ENCODE peak calls at places on chromosome 15, in five cellular contexts. One of them, this sample, is unnamed.

GRCh38 chr15:35514759-35515158 is 31.2 kb downstream of the DPH6 start:
- DNase-seq in HT-29: no peak
- DNase-seq in stimulated activated CD4-positive, alpha-beta T cell treated with anti-CD3 and anti-CD28 coated beads, Interleukin-1b, Interleukin-23, amount 100 ng/mL, for 24 hours: no peak
- DNase-seq in RKO: no peak
- DNase-seq in fibroblast of lung: no peak
- DNase-seq in this sample: peak

GRCh38 chr15:66838671-66839239 is 136.7 kb downstream of the SMAD6 start:
- DNase-seq in HT-29: peak
- DNase-seq in stimulated activated CD4-positive, alpha-beta T cell treated with anti-CD3 and anti-CD28 coated beads, Interleukin-1b, Interleukin-23, amount 100 ng/mL, for 24 hours: no peak
- DNase-seq in fibroblast of lung: peak
- DNase-seq in RKO: peak
- DNase-seq in this sample: peak

GRCh38 chr15:67063689-67064606 is 1.5 kb upstream of the SMAD3 start:
- DNase-seq in HT-29: peak
- DNase-seq in RKO: no peak
- DNase-seq in stimulated activated CD4-positive, alpha-beta T cell treated with anti-CD3 and anti-CD28 coated beads, Interleukin-1b, Interleukin-23, amount 100 ng/mL, for 24 hours: no peak
- DNase-seq in fibroblast of lung: no peak
- DNase-seq in this sample: no peak

GRCh38 chr15:43998607-43999006 is 171.8 kb downstream of the WDR76 start:
- DNase-seq in HT-29: peak
- DNase-seq in RKO: no peak
- DNase-seq in stimulated activated CD4-positive, alpha-beta T cell treated with anti-CD3 and anti-CD28 coated beads, Interleukin-1b, Interleukin-23, amount 100 ng/mL, for 24 hours: no peak
- DNase-seq in fibroblast of lung: peak
- DNase-seq in this sample: peak

GRCh38 chr15:100849021-100849831 is 30.4 kb upstream of the ALDH1A3 start:
- DNase-seq in fibroblast of lung: peak
- DNase-seq in HT-29: no peak
- DNase-seq in RKO: no peak
- DNase-seq in stimulated activated CD4-positive, alpha-beta T cell treated with anti-CD3 and anti-CD28 coated beads, Interleukin-1b, Interleukin-23, amount 100 ng/mL, for 24 hours: no peak
- DNase-seq in this sample: peak

GRCh38 chr15:34217587-34218225 is 7.1 kb upstream of the EMC4 start:
- DNase-seq in fibroblast of lung: no peak
- DNase-seq in RKO: peak
- DNase-seq in HT-29: no peak
- DNase-seq in stimulated activated CD4-positive, alpha-beta T cell treated with anti-CD3 and anti-CD28 coated beads, Interleukin-1b, Interleukin-23, amount 100 ng/mL, for 24 hours: no peak
- DNase-seq in this sample: no peak

GRCh38 chr15:58771621-58772235 is 626 bp downstream of the MINDY2 start:
- DNase-seq in fibroblast of lung: peak
- DNase-seq in RKO: peak
- DNase-seq in HT-29: peak
- DNase-seq in stimulated activated CD4-positive, alpha-beta T cell treated with anti-CD3 and anti-CD28 coated beads, Interleukin-1b, Interleukin-23, amount 100 ng/mL, for 24 hours: no peak
- DNase-seq in this sample: no peak

GRCh38 chr15:71448688-71449114 is 333.4 kb downstream of the THSD4 start:
- DNase-seq in RKO: peak
- DNase-seq in HT-29: peak
- DNase-seq in stimulated activated CD4-positive, alpha-beta T cell treated with anti-CD3 and anti-CD28 coated beads, Interleukin-1b, Interleukin-23, amount 100 ng/mL, for 24 hours: no peak
- DNase-seq in fibroblast of lung: peak
- DNase-seq in this sample: peak

GRCh38 chr15:57143511-57144078 is 225.2 kb downstream of the TCF12 start:
- DNase-seq in stimulated activated CD4-positive, alpha-beta T cell treated with anti-CD3 and anti-CD28 coated beads, Interleukin-1b, Interleukin-23, amount 100 ng/mL, for 24 hours: no peak
- DNase-seq in RKO: no peak
- DNase-seq in HT-29: no peak
- DNase-seq in fibroblast of lung: no peak
- DNase-seq in this sample: no peak

GRCh38 chr15:59268199-59268979 is 61.7 kb downstream of the LDHAL6B start:
- DNase-seq in fibroblast of lung: peak
- DNase-seq in RKO: no peak
- DNase-seq in HT-29: no peak
- DNase-seq in stimulated activated CD4-positive, alpha-beta T cell treated with anti-CD3 and anti-CD28 coated beads, Interleukin-1b, Interleukin-23, amount 100 ng/mL, for 24 hours: no peak
- DNase-seq in this sample: peak

GRCh38 chr15:89098281-89098680 is 10.0 kb downstream of the ABHD2 start:
- DNase-seq in stimulated activated CD4-positive, alpha-beta T cell treated with anti-CD3 and anti-CD28 coated beads, Interleukin-1b, Interleukin-23, amount 100 ng/mL, for 24 hours: no peak
- DNase-seq in fibroblast of lung: no peak
- DNase-seq in RKO: no peak
- DNase-seq in HT-29: no peak
- DNase-seq in this sample: no peak

GRCh38 chr15:55846108-55846707 is 103.3 kb upstream of the PRTG start:
- DNase-seq in RKO: peak
- DNase-seq in fibroblast of lung: peak
- DNase-seq in stimulated activated CD4-positive, alpha-beta T cell treated with anti-CD3 and anti-CD28 coated beads, Interleukin-1b, Interleukin-23, amount 100 ng/mL, for 24 hours: peak
- DNase-seq in HT-29: peak
- DNase-seq in this sample: peak

GRCh38 chr15:63915888-63916731 is 82.4 kb upstream of the HERC1 start:
- DNase-seq in HT-29: peak
- DNase-seq in RKO: peak
- DNase-seq in fibroblast of lung: peak
- DNase-seq in stimulated activated CD4-positive, alpha-beta T cell treated with anti-CD3 and anti-CD28 coated beads, Interleukin-1b, Interleukin-23, amount 100 ng/mL, for 24 hours: no peak
- DNase-seq in this sample: peak

GRCh38 chr15:75631935-75632334 is 6.4 kb upstream of the SNUPN start:
- DNase-seq in HT-29: no peak
- DNase-seq in RKO: no peak
- DNase-seq in stimulated activated CD4-positive, alpha-beta T cell treated with anti-CD3 and anti-CD28 coated beads, Interleukin-1b, Interleukin-23, amount 100 ng/mL, for 24 hours: no peak
- DNase-seq in fibroblast of lung: no peak
- DNase-seq in this sample: no peak

GRCh38 chr15:89653578-89653977 is 1.7 kb downstream of the KIF7 start:
- DNase-seq in fibroblast of lung: no peak
- DNase-seq in stimulated activated CD4-positive, alpha-beta T cell treated with anti-CD3 and anti-CD28 coated beads, Interleukin-1b, Interleukin-23, amount 100 ng/mL, for 24 hours: no peak
- DNase-seq in HT-29: no peak
- DNase-seq in RKO: no peak
- DNase-seq in this sample: no peak

GRCh38 chr15:101091080-101092017 is 160.5 kb downstream of the CHSY1 start:
- DNase-seq in HT-29: no peak
- DNase-seq in fibroblast of lung: peak
- DNase-seq in RKO: no peak
- DNase-seq in stimulated activated CD4-positive, alpha-beta T cell treated with anti-CD3 and anti-CD28 coated beads, Interleukin-1b, Interleukin-23, amount 100 ng/mL, for 24 hours: no peak
- DNase-seq in this sample: peak

GRCh38 chr15:69337133-69337532 is 38.4 kb downstream of the PAQR5 start:
- DNase-seq in fibroblast of lung: peak
- DNase-seq in stimulated activated CD4-positive, alpha-beta T cell treated with anti-CD3 and anti-CD28 coated beads, Interleukin-1b, Interleukin-23, amount 100 ng/mL, for 24 hours: no peak
- DNase-seq in RKO: no peak
- DNase-seq in HT-29: peak
- DNase-seq in this sample: peak

GRCh38 chr15:70063992-70064379 is 33.7 kb downstream of the TLE3 start:
- DNase-seq in fibroblast of lung: no peak
- DNase-seq in RKO: no peak
- DNase-seq in HT-29: peak
- DNase-seq in stimulated activated CD4-positive, alpha-beta T cell treated with anti-CD3 and anti-CD28 coated beads, Interleukin-1b, Interleukin-23, amount 100 ng/mL, for 24 hours: no peak
- DNase-seq in this sample: no peak

GRCh38 chr15:68586274-68586961 is 7.6 kb downstream of the CORO2B start:
- DNase-seq in stimulated activated CD4-positive, alpha-beta T cell treated with anti-CD3 and anti-CD28 coated beads, Interleukin-1b, Interleukin-23, amount 100 ng/mL, for 24 hours: no peak
- DNase-seq in HT-29: peak
- DNase-seq in fibroblast of lung: peak
- DNase-seq in RKO: peak
- DNase-seq in this sample: peak

GRCh38 chr15:56672721-56673120 is 60.6 kb downstream of the ZNF280D start:
- DNase-seq in fibroblast of lung: peak
- DNase-seq in RKO: no peak
- DNase-seq in stimulated activated CD4-positive, alpha-beta T cell treated with anti-CD3 and anti-CD28 coated beads, Interleukin-1b, Interleukin-23, amount 100 ng/mL, for 24 hours: no peak
- DNase-seq in HT-29: no peak
- DNase-seq in this sample: no peak

GRCh38 chr15:52730163-52730562 is 51.0 kb upstream of the ATOSA start:
- DNase-seq in stimulated activated CD4-positive, alpha-beta T cell treated with anti-CD3 and anti-CD28 coated beads, Interleukin-1b, Interleukin-23, amount 100 ng/mL, for 24 hours: no peak
- DNase-seq in RKO: peak
- DNase-seq in fibroblast of lung: no peak
- DNase-seq in HT-29: no peak
- DNase-seq in this sample: peak

GRCh38 chr15:101326462-101327146 is 31.6 kb upstream of the SNRPA1 start:
- DNase-seq in fibroblast of lung: no peak
- DNase-seq in HT-29: no peak
- DNase-seq in stimulated activated CD4-positive, alpha-beta T cell treated with anti-CD3 and anti-CD28 coated beads, Interleukin-1b, Interleukin-23, amount 100 ng/mL, for 24 hours: no peak
- DNase-seq in RKO: no peak
- DNase-seq in this sample: no peak

GRCh38 chr15:67076147-67076843 is 10.9 kb downstream of the SMAD3 start:
- DNase-seq in HT-29: no peak
- DNase-seq in RKO: peak
- DNase-seq in fibroblast of lung: peak
- DNase-seq in stimulated activated CD4-positive, alpha-beta T cell treated with anti-CD3 and anti-CD28 coated beads, Interleukin-1b, Interleukin-23, amount 100 ng/mL, for 24 hours: no peak
- DNase-seq in this sample: peak

GRCh38 chr15:95557226-95558046 is 773.1 kb upstream of the NR2F2 start:
- DNase-seq in RKO: peak
- DNase-seq in stimulated activated CD4-positive, alpha-beta T cell treated with anti-CD3 and anti-CD28 coated beads, Interleukin-1b, Interleukin-23, amount 100 ng/mL, for 24 hours: no peak
- DNase-seq in fibroblast of lung: peak
- DNase-seq in HT-29: peak
- DNase-seq in this sample: peak

GRCh38 chr15:45126535-45127158 is 3.0 kb downstream of the DUOXA1 start:
- DNase-seq in fibroblast of lung: peak
- DNase-seq in RKO: peak
- DNase-seq in HT-29: peak
- DNase-seq in stimulated activated CD4-positive, alpha-beta T cell treated with anti-CD3 and anti-CD28 coated beads, Interleukin-1b, Interleukin-23, amount 100 ng/mL, for 24 hours: no peak
- DNase-seq in this sample: peak

GRCh38 chr15:38782156-38782555 is 217.5 kb upstream of the RASGRP1 start:
- DNase-seq in fibroblast of lung: no peak
- DNase-seq in HT-29: no peak
- DNase-seq in RKO: no peak
- DNase-seq in stimulated activated CD4-positive, alpha-beta T cell treated with anti-CD3 and anti-CD28 coated beads, Interleukin-1b, Interleukin-23, amount 100 ng/mL, for 24 hours: no peak
- DNase-seq in this sample: no peak

GRCh38 chr15:66124626-66125025 is 128.9 kb downstream of the MEGF11 start:
- DNase-seq in fibroblast of lung: no peak
- DNase-seq in HT-29: no peak
- DNase-seq in stimulated activated CD4-positive, alpha-beta T cell treated with anti-CD3 and anti-CD28 coated beads, Interleukin-1b, Interleukin-23, amount 100 ng/mL, for 24 hours: no peak
- DNase-seq in RKO: no peak
- DNase-seq in this sample: no peak

GRCh38 chr15:98684995-98685525 is 36.7 kb downstream of the IGF1R start:
- DNase-seq in RKO: no peak
- DNase-seq in HT-29: no peak
- DNase-seq in fibroblast of lung: no peak
- DNase-seq in stimulated activated CD4-positive, alpha-beta T cell treated with anti-CD3 and anti-CD28 coated beads, Interleukin-1b, Interleukin-23, amount 100 ng/mL, for 24 hours: no peak
- DNase-seq in this sample: no peak

GRCh38 chr15:85289677-85290365 is 90.6 kb upstream of the AKAP13 start:
- DNase-seq in RKO: peak
- DNase-seq in fibroblast of lung: peak
- DNase-seq in stimulated activated CD4-positive, alpha-beta T cell treated with anti-CD3 and anti-CD28 coated beads, Interleukin-1b, Interleukin-23, amount 100 ng/mL, for 24 hours: no peak
- DNase-seq in HT-29: peak
- DNase-seq in this sample: peak

GRCh38 chr15:23564798-23565394 is 578 bp upstream of the MKRN3 start:
- DNase-seq in HT-29: no peak
- DNase-seq in stimulated activated CD4-positive, alpha-beta T cell treated with anti-CD3 and anti-CD28 coated beads, Interleukin-1b, Interleukin-23, amount 100 ng/mL, for 24 hours: no peak
- DNase-seq in RKO: no peak
- DNase-seq in fibroblast of lung: no peak
- DNase-seq in this sample: peak

GRCh38 chr15:65920121-65920520 is 50.8 kb downstream of the RAB11A start:
- DNase-seq in RKO: no peak
- DNase-seq in HT-29: no peak
- DNase-seq in stimulated activated CD4-positive, alpha-beta T cell treated with anti-CD3 and anti-CD28 coated beads, Interleukin-1b, Interleukin-23, amount 100 ng/mL, for 24 hours: no peak
- DNase-seq in fibroblast of lung: no peak
- DNase-seq in this sample: no peak

GRCh38 chr15:50487287-50487686 is 59.2 kb downstream of the USP50 start:
- DNase-seq in fibroblast of lung: no peak
- DNase-seq in HT-29: no peak
- DNase-seq in RKO: no peak
- DNase-seq in stimulated activated CD4-positive, alpha-beta T cell treated with anti-CD3 and anti-CD28 coated beads, Interleukin-1b, Interleukin-23, amount 100 ng/mL, for 24 hours: no peak
- DNase-seq in this sample: no peak

GRCh38 chr15:88029696-88030095 is 226.8 kb downstream of the NTRK3 start:
- DNase-seq in HT-29: no peak
- DNase-seq in fibroblast of lung: no peak
- DNase-seq in RKO: no peak
- DNase-seq in stimulated activated CD4-positive, alpha-beta T cell treated with anti-CD3 and anti-CD28 coated beads, Interleukin-1b, Interleukin-23, amount 100 ng/mL, for 24 hours: no peak
- DNase-seq in this sample: no peak

GRCh38 chr15:29670945-29671307 is 151.3 kb downstream of the TJP1 start:
- DNase-seq in fibroblast of lung: peak
- DNase-seq in RKO: peak
- DNase-seq in HT-29: peak
- DNase-seq in stimulated activated CD4-positive, alpha-beta T cell treated with anti-CD3 and anti-CD28 coated beads, Interleukin-1b, Interleukin-23, amount 100 ng/mL, for 24 hours: no peak
- DNase-seq in this sample: peak

This sample was measured in endothelial cell of umbilical vein.